ENCODE peak calls at places on chromosomes 1 and 21, in ten cellular contexts. Z, S, M, E, W, G, X, N, U and Q are unnamed samples.

GRCh38 chr1:218488986-218489385 is 143.8 kb downstream of the TGFB2 start:
- DNase-seq in Z (no peak), S (peak; percentile 97), M (peak; percentile 35), E (no peak), W (no peak), G (no peak), X (no peak), N (no peak), U (no peak), Q (peak; percentile 83)

GRCh38 chr21:44509539-44509938 is 30.5 kb downstream of the KRTAP10-1 start:
- DNase-seq in Z (no peak), S (no peak), M (no peak), E (peak; percentile 96), W (peak; percentile 82), G (no peak), X (no peak), N (peak; percentile 75), U (no peak), Q (no peak)

GRCh38 chr21:46154955-46155513 is 345 bp downstream of the FTCD start:
- DNase-seq in Z (peak; percentile 12), S (no peak), M (no peak), E (peak; percentile 5), W (no peak), G (no peak), X (peak; percentile 24), N (no peak), U (no peak), Q (no peak)

GRCh38 chr1:68202239-68202832 is 30.0 kb downstream of the WLS start:
- DNase-seq in Z (no peak), S (peak; percentile 76), M (no peak), E (no peak), W (no peak), G (no peak), X (no peak), N (no peak), U (no peak), Q (no peak)

GRCh38 chr1:168598963-168599362 is 22.6 kb downstream of the XCL1 start:
- DNase-seq in Z (no peak), S (no peak), M (no peak), E (no peak), W (no peak), G (no peak), X (no peak), N (no peak), U (no peak), Q (no peak)

GRCh38 chr1:215923129-215923824 is 356.2 kb downstream of the KCTD3 start:
- DNase-seq in Z (no peak), S (peak; percentile 37), M (no peak), E (no peak), W (no peak), G (no peak), X (no peak), N (no peak), U (no peak), Q (peak; percentile 1)

GRCh38 chr1:181043025-181043880 is 9.5 kb downstream of the MR1 start:
- DNase-seq in Z (peak; percentile 26), S (no peak), M (peak; percentile 27), E (no peak), W (no peak), G (peak; percentile 28), X (no peak), N (peak; percentile 72), U (no peak), Q (no peak)

GRCh38 chr1:114093624-114094302 is 59.9 kb downstream of the SYT6 start:
- DNase-seq in Z (no peak), S (peak; percentile 61), M (peak; percentile 30), E (no peak), W (no peak), G (no peak), X (no peak), N (no peak), U (no peak), Q (no peak)

GRCh38 chr21:8992731-8993174 is 1528.6 kb upstream of the TPTE start:
- DNase-seq in Z (no peak), S (peak; percentile 69), M (no peak), E (no peak), W (no peak), G (no peak), X (peak; percentile 34), N (no peak), U (no peak), Q (no peak)

GRCh38 chr1:211577277-211577825 is 1.6 kb downstream of the SLC30A1 start:
- DNase-seq in Z (no peak), S (no peak), M (no peak), E (no peak), W (no peak), G (no peak), X (no peak), N (no peak), U (no peak), Q (no peak)

GRCh38 chr1:216223521-216223920 is 199.7 kb downstream of the USH2A start:
- DNase-seq in Z (no peak), S (peak; percentile 0), M (no peak), E (no peak), W (no peak), G (no peak), X (no peak), N (no peak), U (no peak), Q (no peak)

GRCh38 chr1:218415726-218416125 is 70.6 kb downstream of the TGFB2 start:
- DNase-seq in Z (no peak), S (no peak), M (no peak), E (no peak), W (no peak), G (no peak), X (no peak), N (no peak), U (no peak), Q (no peak)

GRCh38 chr1:223711173-223711572 is 1.2 kb upstream of the CAPN2 start:
- DNase-seq in Z (no peak), S (peak; percentile 60), M (peak; percentile 53), E (no peak), W (no peak), G (peak; percentile 33), X (no peak), N (no peak), U (no peak), Q (no peak)

GRCh38 chr1:246683521-246683920 is 40.7 kb upstream of the SCCPDH start:
- DNase-seq in Z (no peak), S (no peak), M (no peak), E (no peak), W (no peak), G (no peak), X (no peak), N (no peak), U (no peak), Q (no peak)

GRCh38 chr1:20530261-20530660 is 22.1 kb upstream of the FAM43B start:
- DNase-seq in Z (no peak), S (no peak), M (no peak), E (no peak), W (no peak), G (no peak), X (no peak), N (no peak), U (no peak), Q (no peak)

GRCh38 chr1:20534659-20535417 is 17.5 kb upstream of the FAM43B start:
- DNase-seq in Z (no peak), S (no peak), M (no peak), E (no peak), W (no peak), G (no peak), X (no peak), N (no peak), U (no peak), Q (no peak)

GRCh38 chr1:20533635-20534034 is 18.7 kb upstream of the FAM43B start:
- DNase-seq in Z (no peak), S (no peak), M (no peak), E (no peak), W (no peak), G (no peak), X (no peak), N (no peak), U (no peak), Q (no peak)

GRCh38 chr1:20528221-20528620 is 20.3 kb upstream of the MUL1 start:
- DNase-seq in Z (no peak), S (no peak), M (no peak), E (no peak), W (no peak), G (no peak), X (peak; percentile 40), N (no peak), U (no peak), Q (no peak)

GRCh38 chr1:20530901-20531300 is 21.5 kb upstream of the FAM43B start:
- DNase-seq in Z (no peak), S (no peak), M (no peak), E (no peak), W (no peak), G (no peak), X (no peak), N (no peak), U (no peak), Q (no peak)
- H3K27me3 ChIP-seq in Z (peaks cover 63% of the 10 kb centered on the region), S (peaks cover 30% of the 10 kb centered on the region), M (peaks cover 50% of the 10 kb centered on the region), E (no peaks in the 10 kb centered on the region), W (peaks cover 67% of the 10 kb centered on the region), G (no peaks in the 10 kb centered on the region), X (no peaks in the 10 kb centered on the region), N (peaks cover 9% of the 10 kb centered on the region), U (peaks cover 37% of the 10 kb centered on the region), Q (peaks cover 33% of the 10 kb centered on the region)

GRCh38 chr1:111084999-111085398 is 54.9 kb downstream of the DRAM2 start:
- DNase-seq in Z (no peak), S (no peak), M (no peak), E (no peak), W (no peak), G (no peak), X (no peak), N (no peak), U (no peak), Q (no peak)
- TF ChIP-seq CTCF in Z (no peak), S (no peak), M (no peak), E (no peak), W (no peak), G (no peak), X (no peak), N (no peak), U (no peak), Q (no peak)

GRCh38 chr1:165234149-165234548 is 122.4 kb downstream of the LMX1A start:
- DNase-seq in Z (no peak), S (no peak), M (no peak), E (no peak), W (no peak), G (no peak), X (no peak), N (no peak), U (no peak), Q (no peak)
- H3K27me3 ChIP-seq in Z (peaks cover 34% of the 10 kb centered on the region), S (peaks cover 3% of the 10 kb centered on the region), M (peaks cover 87% of the 10 kb centered on the region), E (peaks cover 5% of the 10 kb centered on the region), W (peaks cover 72% of the 10 kb centered on the region), G (no peaks in the 10 kb centered on the region), X (peaks cover 36% of the 10 kb centered on the region), N (peaks cover 36% of the 10 kb centered on the region), U (peaks cover 79% of the 10 kb centered on the region), Q (peaks cover 16% of the 10 kb centered on the region)

DNA sequence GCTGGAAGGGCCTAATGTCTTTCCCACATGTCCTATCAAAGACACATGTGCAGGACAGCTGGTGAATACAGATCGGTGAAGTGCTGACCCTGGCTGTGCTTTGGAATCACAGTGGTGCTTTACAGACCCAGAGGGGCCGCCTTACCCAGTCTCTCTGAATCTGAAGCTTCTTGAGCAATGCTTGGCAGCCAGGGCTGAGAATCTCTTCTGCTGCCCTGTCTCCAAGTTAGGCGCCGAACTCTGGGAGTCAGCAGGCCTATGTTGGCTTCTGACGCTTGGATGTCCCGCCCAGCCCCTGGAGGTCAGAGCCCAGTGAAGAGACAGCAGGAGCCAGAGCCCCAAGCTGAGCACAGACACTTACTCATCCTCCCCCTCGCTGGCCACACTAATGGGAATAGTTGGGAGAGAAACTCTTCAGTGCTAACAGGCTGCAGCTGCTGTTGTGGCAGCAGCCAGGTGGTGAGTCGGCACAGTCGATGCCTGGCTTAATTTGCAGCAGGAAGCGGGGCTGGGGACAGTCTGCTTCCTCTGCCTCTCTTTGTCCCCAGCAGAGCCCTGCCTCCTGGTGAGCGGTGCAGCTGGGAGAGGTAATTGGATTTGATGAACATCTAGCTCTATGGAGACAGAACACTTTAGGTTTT is 68.1 kb downstream of the URB2 start:
- DNase-seq in Z (peak; percentile 81), S (peak; percentile 86), M (peak; percentile 74), E (peak; percentile 35), W (peak; percentile 83), G (peak; percentile 77), X (peak; percentile 88), N (peak; percentile 40), U (peak; percentile 77), Q (peak; percentile 61)
- TF ChIP-seq CTCF in Z (no peak), S (no peak), M (no peak), E (no peak), W (no peak), G (no peak), X (no peak), N (no peak), U (no peak), Q (no peak)